ENCODE peak calls at places on chromosomes 7 and 10, in four cellular contexts. L is natural killer cell, X is GM10248, G is gastrocnemius medialis. P is an unnamed sample.

GRCh38 chr7:158824028-158824427 is 5.3 kb downstream of the ESYT2 start:
- DNase-seq in L (peak), G (no peak), X (peak), P (no peak)

GRCh38 chr7:3333861-3334260 is 32.8 kb downstream of the SDK1 start:
- DNase-seq in L (no peak), G (no peak), X (no peak), P (no peak)

GRCh38 chr7:155252958-155253501 is 44.6 kb upstream of the INSIG1 start:
- DNase-seq in G (no peak), X (no peak), L (no peak), P (no peak)

GRCh38 chr7:28539289-28539981 is 127.1 kb downstream of the CREB5 start:
- DNase-seq in L (no peak), G (no peak), X (peak), P (no peak)

GRCh38 chr10:81104494-81104893 is 566.8 kb downstream of the SH2D4B start:
- DNase-seq in X (no peak), G (no peak), L (no peak), P (no peak)

GRCh38 chr7:25781704-25782103 is 370.3 kb upstream of the NFE2L3 start:
- DNase-seq in X (no peak), L (no peak), G (no peak), P (no peak)

GRCh38 chr10:88731296-88731695 is 25.2 kb downstream of the LIPK start:
- DNase-seq in G (no peak), X (no peak), L (no peak), P (no peak)

GRCh38 chr7:105978035-105978434 is 15.0 kb downstream of the CDHR3 start:
- DNase-seq in G (no peak), L (no peak), X (no peak), P (no peak)

GRCh38 chr7:45692031-45692430 is 117.9 kb downstream of the ADCY1 start:
- DNase-seq in L (no peak), X (no peak), G (no peak), P (no peak)

GRCh38 chr10:68837626-68838322 is 10.4 kb downstream of the STOX1 start:
- DNase-seq in G (no peak), X (no peak), L (no peak), P (no peak)

GRCh38 chr10:36448760-36449681 is 676.4 kb upstream of the ANKRD30A start:
- DNase-seq in L (no peak), G (no peak), X (no peak), P (no peak)

GRCh38 chr7:46752881-46753366 is 829.0 kb downstream of the TNS3 start:
- DNase-seq in L (no peak), X (no peak), G (no peak), P (no peak)

GRCh38 chr7:69753981-69754380 is 155.7 kb downstream of the AUTS2 start:
- DNase-seq in X (no peak), L (no peak), G (no peak), P (no peak)

GRCh38 chr10:43294241-43294658 is 27.4 kb upstream of the RASGEF1A start:
- DNase-seq in X (no peak), G (no peak), L (no peak), P (no peak)

GRCh38 chr7:77979219-77979618 is 180.6 kb downstream of the PHTF2 start:
- DNase-seq in L (no peak), G (no peak), X (no peak), P (no peak)

GRCh38 chr10:22308390-22308789 is 7.8 kb upstream of the COMMD3 start:
- DNase-seq in G (no peak), L (no peak), X (peak), P (no peak)

GRCh38 chr7:47941136-47941844 is 7.0 kb downstream of the PKD1L1 start:
- DNase-seq in G (no peak), L (no peak), X (no peak), P (no peak)

GRCh38 chr10:124158592-124158991 is 65.2 kb upstream of the CHST15 start:
- DNase-seq in G (no peak), L (no peak), X (no peak), P (no peak)

DNA sequence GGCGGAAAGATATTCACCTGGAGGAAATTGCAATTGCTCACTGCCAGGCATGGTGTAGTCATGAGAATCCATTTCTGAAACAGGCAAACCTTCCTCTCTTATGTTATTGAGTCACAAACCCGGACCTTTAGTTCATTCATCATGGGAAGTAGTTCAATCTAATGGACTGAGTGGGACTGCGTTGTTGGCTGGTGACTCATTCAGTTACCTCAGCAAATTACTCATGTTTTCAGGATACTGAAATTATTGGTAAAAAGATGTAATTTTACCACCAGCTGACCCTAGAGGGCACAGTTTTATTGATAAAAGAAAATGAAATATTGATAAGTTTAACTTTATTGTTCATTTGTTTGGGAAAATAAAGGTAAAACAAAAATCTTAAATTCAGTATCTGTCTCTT is 1194.4 kb upstream of the SORCS1 start:
- DNase-seq in L (no peak), X (peak), G (no peak), P (no peak)
- TF ChIP-seq CTCF in L (no peak), X (peak), G (no peak), P (peak)

GRCh38 chr7:85030893-85031292 is 156.0 kb downstream of the SEMA3D start:
- DNase-seq in G (no peak), L (no peak), X (no peak), P (no peak)

GRCh38 chr7:85033263-85033662 is 153.6 kb downstream of the SEMA3D start:
- DNase-seq in X (no peak), G (no peak), L (no peak), P (no peak)

GRCh38 chr7:85031475-85031874 is 155.4 kb downstream of the SEMA3D start:
- DNase-seq in G (no peak), X (no peak), L (no peak), P (no peak)
- TF ChIP-seq CTCF in G (no peak), X (no peak), L (no peak), P (no peak)

GRCh38 chr10:102420443-102420809 is 210 bp upstream of the FBXL15 start:
- DNase-seq in G (no peak), L (no peak), X (no peak), P (no peak)
- TF ChIP-seq CTCF in G (no peak), L (no peak), X (no peak), P (no peak)

DNA sequence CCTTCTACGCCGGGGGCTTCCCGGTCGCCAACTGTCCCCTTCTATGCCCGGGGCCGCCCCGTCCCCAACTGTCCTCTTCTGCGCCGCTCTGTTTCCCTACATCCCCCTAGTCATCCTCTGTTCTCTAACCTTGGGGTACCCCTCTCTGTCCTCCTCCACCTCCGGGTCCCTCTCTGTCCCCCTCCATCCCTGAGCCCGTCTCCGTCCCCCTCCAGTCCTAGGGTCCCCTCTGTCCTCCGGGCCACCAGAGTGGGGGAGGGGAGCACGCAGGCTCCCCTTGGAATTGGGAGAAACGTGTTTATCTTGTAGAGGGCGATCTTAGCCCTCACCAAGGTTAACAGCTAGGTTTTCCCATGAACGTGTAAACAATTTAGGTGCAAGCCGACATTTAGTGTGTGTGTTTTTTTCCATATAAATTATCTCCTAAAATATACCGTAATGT is 861 bp upstream of the KLF6 start:
- DNase-seq in X (peak), G (no peak), L (peak), P (no peak)
- TF ChIP-seq CTCF in X (no peak), G (no peak), L (no peak), P (peak)

GRCh38 chr7:34430456-34430855 is 227.6 kb upstream of the NPSR1 start:
- DNase-seq in G (no peak), L (no peak), X (peak), P (no peak)
- TF ChIP-seq CTCF in G (no peak), L (no peak), X (peak), P (peak)

GRCh38 chr7:74275401-74275881 is 13.8 kb upstream of the CLIP2 start:
- DNase-seq in X (no peak), L (no peak), G (no peak), P (peak)
- TF ChIP-seq CTCF in X (peak), L (peak), G (no peak), P (peak)

DNA sequence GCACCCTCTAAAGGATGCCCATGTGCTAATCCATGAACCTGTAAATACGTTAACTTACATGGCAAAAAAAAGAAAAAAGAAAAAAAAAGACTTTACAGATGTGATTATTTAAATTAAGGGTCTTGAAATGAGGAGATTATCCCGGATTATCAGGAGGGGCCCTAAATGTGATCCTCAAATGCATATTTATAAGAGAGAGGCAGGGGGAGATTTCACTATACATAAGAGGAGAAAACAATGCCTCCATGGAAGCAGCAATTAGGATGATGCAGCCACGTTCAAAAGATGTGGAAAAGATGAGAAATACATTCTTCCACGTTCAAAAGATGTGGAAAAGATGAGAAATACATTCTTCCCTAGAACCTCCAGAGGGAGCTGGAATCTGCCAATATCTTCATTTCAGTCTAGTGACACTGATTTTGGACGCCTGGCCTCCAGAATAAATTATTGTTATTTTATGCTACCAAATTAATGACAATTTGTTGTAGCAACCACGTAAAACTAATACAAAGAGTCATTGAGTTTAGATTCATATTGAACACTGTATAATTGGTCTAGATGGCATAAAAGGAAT is 328.4 kb upstream of the GNAI1 start:
- DNase-seq in G (no peak), L (no peak), X (no peak), P (no peak)
- TF ChIP-seq CTCF in G (no peak), L (no peak), X (no peak), P (peak)